ENCODE peak calls at places on chromosome X, in five cellular contexts. N is HepG2, O is NT2/D1, U is H1, R is GM12878. S is an unnamed sample.

GRCh38 chrX:43679778-43680177 is 23.7 kb downstream of the MAOA start:
- DNase-seq in R (no peak), U (no peak), N (no peak), O (no peak), S (no peak)

GRCh38 chrX:84363054-84363453 is 139.2 kb downstream of the HDX start:
- DNase-seq in R (no peak), U (no peak), N (no peak), O (no peak), S (no peak)

GRCh38 chrX:153878969-153879653 is 6.9 kb downstream of the L1CAM start:
- DNase-seq in R (no peak), U (no peak), O (peak; percentile 27), N (no peak), S (no peak)

GRCh38 chrX:97563531-97564133 is 679.9 kb downstream of the RPA4 start:
- DNase-seq in O (no peak), R (peak; percentile 66), N (peak; percentile 9), U (no peak), S (no peak)

GRCh38 chrX:35380808-35381700 is 417.1 kb upstream of the MAGEB16 start:
- DNase-seq in R (peak; percentile 23), N (peak; percentile 0), O (peak; percentile 8), U (no peak), S (peak; percentile 6)

GRCh38 chrX:17655232-17656034 is 81.9 kb upstream of the SCML1 start:
- DNase-seq in R (no peak), O (peak; percentile 13), U (peak; percentile 54), N (no peak), S (no peak)

GRCh38 chrX:134484039-134484438 is 24.1 kb downstream of the HPRT1 start:
- DNase-seq in O (peak; percentile 9), N (peak; percentile 15), R (no peak), U (no peak), S (peak; percentile 28)

GRCh38 chrX:13090261-13091110 is 46.1 kb upstream of the FAM9C start:
- DNase-seq in U (no peak), N (peak; percentile 67), R (no peak), O (no peak), S (no peak)

GRCh38 chrX:26918633-26919032 is 544.5 kb downstream of the PPP4R3C start:
- DNase-seq in U (no peak), N (peak; percentile 23), R (no peak), O (peak; percentile 38), S (peak; percentile 46)

GRCh38 chrX:68753218-68753617 is 75.6 kb upstream of the EFNB1 start:
- DNase-seq in U (no peak), O (no peak), R (no peak), N (no peak), S (no peak)

GRCh38 chrX:39750798-39751197 is 347.0 kb downstream of the BCOR start:
- DNase-seq in O (no peak), N (no peak), R (no peak), U (no peak), S (no peak)

GRCh38 chrX:2462780-2463179 is 38.0 kb downstream of the DHRSX start:
- DNase-seq in O (no peak), N (no peak), R (no peak), U (no peak), S (no peak)

GRCh38 chrX:17390325-17390992 is 15.5 kb downstream of the NHS start:
- DNase-seq in O (no peak), R (no peak), U (no peak), N (no peak), S (no peak)

GRCh38 chrX:45424341-45424740 is 223.7 kb upstream of the DIPK2B start:
- DNase-seq in U (no peak), N (no peak), R (no peak), O (no peak), S (no peak)

GRCh38 chrX:16112428-16112827 is 10.9 kb upstream of the GRPR start:
- DNase-seq in O (no peak), N (no peak), R (no peak), U (no peak), S (no peak)

GRCh38 chrX:103396186-103396585 is 19.8 kb downstream of the BEX3 start:
- DNase-seq in O (no peak), N (no peak), U (no peak), R (no peak), S (no peak)

GRCh38 chrX:20838477-20838876 is 535.7 kb upstream of the CNKSR2 start:
- DNase-seq in U (no peak), O (no peak), N (no peak), R (no peak), S (no peak)

GRCh38 chrX:107561468-107562215 is 66.7 kb upstream of the PRPS1 start:
- DNase-seq in O (peak; percentile 74), N (no peak), R (no peak), U (no peak), S (no peak)

GRCh38 chrX:119410027-119410819 is 11.1 kb downstream of the SLC25A43 start:
- DNase-seq in R (no peak), O (no peak), U (no peak), N (peak; percentile 57), S (no peak)

GRCh38 chrX:13250831-13251612 is 68.8 kb downstream of the ATXN3L start:
- DNase-seq in R (no peak), U (no peak), O (no peak), N (no peak), S (no peak)

GRCh38 chrX:12949927-12950656 is 24.8 kb upstream of the TMSB4X start:
- DNase-seq in U (no peak), O (no peak), N (no peak), R (peak; percentile 99), S (no peak)

GRCh38 chrX:154013001-154013421 is 6.7 kb downstream of the IRAK1 start:
- DNase-seq in N (no peak), O (no peak), R (no peak), U (no peak), S (no peak)

GRCh38 chrX:72685810-72686465 is 28.2 kb downstream of the PHKA1 start:
- DNase-seq in O (no peak), N (no peak), U (no peak), R (no peak), S (no peak)

GRCh38 chrX:149010899-149011224 is 494.2 kb downstream of the IDS start:
- DNase-seq in R (no peak), U (no peak), O (no peak), N (no peak), S (no peak)

GRCh38 chrX:47316276-47317025 is 53.9 kb upstream of the ZNF157 start:
- DNase-seq in U (peak; percentile 63), R (no peak), O (peak; percentile 84), N (no peak), S (peak; percentile 33)

GRCh38 chrX:120377179-120377578 is 15.3 kb downstream of the ATP1B4 start:
- DNase-seq in N (no peak), U (no peak), R (no peak), O (no peak), S (no peak)

GRCh38 chrX:118536687-118537461 is 41.3 kb downstream of the DOCK11 start:
- DNase-seq in U (no peak), O (peak; percentile 15), R (peak; percentile 33), N (no peak), S (peak; percentile 59)

GRCh38 chrX:79366888-79367749 is at the start of gene ITM2A:
- DNase-seq in U (peak; percentile 53), O (peak; percentile 25), R (no peak), N (no peak), S (no peak)

GRCh38 chrX:19535481-19535880 is 20.2 kb upstream of the MAP3K15 start:
- DNase-seq in O (no peak), R (no peak), U (no peak), N (peak; percentile 6), S (peak; percentile 39)

GRCh38 chrX:134545524-134545923 is 85.6 kb downstream of the HPRT1 start:
- DNase-seq in R (no peak), U (no peak), O (no peak), N (no peak), S (no peak)

GRCh38 chrX:131677655-131678628 is 134.1 kb downstream of the OR13H1 start:
- DNase-seq in R (no peak), O (no peak), U (peak; percentile 70), N (peak; percentile 18), S (peak; percentile 83)

GRCh38 chrX:130695931-130696330 is 207.1 kb downstream of the ENOX2 start:
- DNase-seq in U (no peak), O (no peak), R (no peak), N (no peak), S (no peak)

GRCh38 chrX:48939417-48940228 is 17.8 kb downstream of the OTUD5 start:
- DNase-seq in R (peak; percentile 59), U (no peak), O (no peak), N (no peak), S (no peak)

GRCh38 chrX:139559383-139560042 is 29.0 kb downstream of the F9 start:
- DNase-seq in R (peak; percentile 30), N (peak; percentile 36), O (peak; percentile 47), U (no peak), S (peak; percentile 42)
- TF ChIP-seq SUZ12 in R (no peak), N (no peak), O (no peak), U (no peak), S (no peak)

DNA sequence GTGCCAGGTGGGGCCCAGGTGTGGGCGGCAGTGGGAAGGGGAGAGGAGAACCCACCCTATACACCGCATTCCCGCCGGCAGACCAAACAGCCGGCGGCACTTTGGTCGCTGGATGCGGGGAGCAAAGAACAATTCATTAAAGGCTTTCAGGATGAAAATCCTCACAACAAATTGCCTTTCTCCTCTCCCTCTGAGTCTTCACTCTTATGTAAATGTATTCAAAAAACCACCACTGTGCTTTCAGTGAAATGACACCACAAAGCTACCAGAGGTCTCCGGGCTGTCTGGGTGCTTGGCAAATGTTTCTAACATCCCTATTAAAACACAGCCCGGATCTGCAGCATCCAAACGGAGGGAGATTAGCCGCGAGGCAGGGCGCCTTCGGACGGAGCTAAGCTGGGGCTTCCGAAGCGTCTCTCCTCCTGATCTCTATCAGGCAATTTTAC is 171.8 kb upstream of the TBL1X start:
- DNase-seq in U (peak; percentile 47), N (no peak), O (peak; percentile 72), R (no peak), S (no peak)
- TF ChIP-seq SUZ12 in U (no peak), N (no peak), O (no peak), R (no peak), S (no peak)

GRCh38 chrX:132710756-132711155 is 221.9 kb upstream of the MBNL3 start:
- DNase-seq in R (no peak), N (no peak), O (no peak), U (no peak), S (no peak)
- TF ChIP-seq SUZ12 in R (no peak), N (no peak), O (no peak), U (no peak), S (no peak)

GRCh38 chrX:110684653-110685052 is 111.0 kb downstream of the CHRDL1 start:
- DNase-seq in N (no peak), U (no peak), O (no peak), R (no peak), S (no peak)
- TF ChIP-seq SUZ12 in N (no peak), U (no peak), O (no peak), R (no peak), S (no peak)